ENCODE peak calls at places on chromosome 13, in five cellular contexts. One of them, this sample, is unnamed.

GRCh38 chr13:46961719-46962118 is 64.9 kb upstream of the HTR2A start:
- DNase-seq in heart right ventricle: no peak
- DNase-seq in fibroblast of lung: peak
- DNase-seq in heart left ventricle: no peak
- DNase-seq in epithelial cell of esophagus: peak
- DNase-seq in this sample: peak

GRCh38 chr13:49443327-49443688 is 556 bp downstream of the CAB39L start:
- DNase-seq in heart right ventricle: no peak
- DNase-seq in fibroblast of lung: peak
- DNase-seq in heart left ventricle: no peak
- DNase-seq in epithelial cell of esophagus: peak
- DNase-seq in this sample: no peak

GRCh38 chr13:43309301-43309700 is 285.9 kb downstream of the DNAJC15 start:
- DNase-seq in heart right ventricle: no peak
- DNase-seq in fibroblast of lung: no peak
- DNase-seq in heart left ventricle: no peak
- DNase-seq in epithelial cell of esophagus: no peak
- DNase-seq in this sample: no peak

GRCh38 chr13:24654741-24655140 is 25.5 kb upstream of the ATP12A start:
- DNase-seq in heart right ventricle: no peak
- DNase-seq in fibroblast of lung: peak
- DNase-seq in heart left ventricle: no peak
- DNase-seq in epithelial cell of esophagus: no peak
- DNase-seq in this sample: no peak

GRCh38 chr13:75372517-75372916 is 109.5 kb downstream of the TBC1D4 start:
- DNase-seq in heart right ventricle: peak
- DNase-seq in fibroblast of lung: peak
- DNase-seq in heart left ventricle: no peak
- DNase-seq in epithelial cell of esophagus: peak
- DNase-seq in this sample: peak

GRCh38 chr13:60267498-60268202 is 103.9 kb upstream of the DIAPH3 start:
- DNase-seq in heart right ventricle: no peak
- DNase-seq in fibroblast of lung: no peak
- DNase-seq in heart left ventricle: no peak
- DNase-seq in epithelial cell of esophagus: peak
- DNase-seq in this sample: no peak

GRCh38 chr13:82938644-82939043 is 943.6 kb downstream of the SLITRK1 start:
- DNase-seq in heart right ventricle: no peak
- DNase-seq in fibroblast of lung: no peak
- DNase-seq in heart left ventricle: no peak
- DNase-seq in epithelial cell of esophagus: no peak
- DNase-seq in this sample: no peak

GRCh38 chr13:76245216-76245615 is 609.1 kb downstream of the LMO7 start:
- DNase-seq in heart right ventricle: no peak
- DNase-seq in fibroblast of lung: no peak
- DNase-seq in heart left ventricle: no peak
- DNase-seq in epithelial cell of esophagus: no peak
- DNase-seq in this sample: no peak

GRCh38 chr13:92137519-92137918 is 739.1 kb downstream of the GPC5 start:
- DNase-seq in heart right ventricle: no peak
- DNase-seq in fibroblast of lung: peak
- DNase-seq in heart left ventricle: no peak
- DNase-seq in epithelial cell of esophagus: no peak
- DNase-seq in this sample: no peak

GRCh38 chr13:102191951-102192461 is 209.8 kb downstream of the FGF14 start:
- DNase-seq in heart right ventricle: no peak
- DNase-seq in fibroblast of lung: peak
- DNase-seq in heart left ventricle: no peak
- DNase-seq in epithelial cell of esophagus: peak
- DNase-seq in this sample: peak

GRCh38 chr13:41942462-41943094 is 18.3 kb downstream of the VWA8 start:
- DNase-seq in heart right ventricle: no peak
- DNase-seq in fibroblast of lung: peak
- DNase-seq in heart left ventricle: no peak
- DNase-seq in epithelial cell of esophagus: peak
- DNase-seq in this sample: peak
- TF ChIP-seq CTCF in heart right ventricle: peak
- TF ChIP-seq CTCF in fibroblast of lung: peak
- TF ChIP-seq CTCF in heart left ventricle: peak
- TF ChIP-seq CTCF in epithelial cell of esophagus: peak
- TF ChIP-seq CTCF in this sample: peak

DNA sequence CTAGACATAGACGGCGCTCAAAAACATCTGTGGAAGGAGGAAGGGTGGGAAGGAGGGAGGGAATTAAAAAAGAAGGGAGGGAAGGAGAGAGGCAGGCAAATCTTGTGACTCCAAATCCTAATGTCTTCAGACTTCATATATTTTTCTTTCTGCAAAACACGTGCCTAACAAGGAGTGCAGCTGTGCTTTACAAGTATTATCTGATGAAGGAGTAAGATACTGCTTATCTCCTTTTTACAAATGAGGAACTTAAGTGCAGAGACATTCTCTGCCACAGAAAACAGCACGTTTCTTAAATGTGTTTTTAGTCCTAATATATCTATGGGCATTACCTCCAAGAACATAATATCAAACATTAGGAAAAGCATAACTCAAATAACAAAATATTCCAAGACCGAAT is 6.5 kb downstream of the FLT3 start:
- DNase-seq in heart right ventricle: no peak
- DNase-seq in fibroblast of lung: no peak
- DNase-seq in heart left ventricle: no peak
- DNase-seq in epithelial cell of esophagus: no peak
- DNase-seq in this sample: no peak
- H3K4me3 ChIP-seq in heart right ventricle: no peak
- H3K4me3 ChIP-seq in fibroblast of lung: no peak
- H3K4me3 ChIP-seq in heart left ventricle: no peak
- H3K4me3 ChIP-seq in epithelial cell of esophagus: no peak
- H3K4me3 ChIP-seq in this sample: no peak

GRCh38 chr13:109586509-109587346 is 199.7 kb downstream of the IRS2 start:
- DNase-seq in heart right ventricle: no peak
- DNase-seq in fibroblast of lung: no peak
- DNase-seq in heart left ventricle: no peak
- DNase-seq in epithelial cell of esophagus: no peak
- DNase-seq in this sample: no peak
- TF ChIP-seq CTCF in heart right ventricle: no peak
- TF ChIP-seq CTCF in fibroblast of lung: no peak
- TF ChIP-seq CTCF in heart left ventricle: no peak
- TF ChIP-seq CTCF in epithelial cell of esophagus: no peak
- TF ChIP-seq CTCF in this sample: no peak

GRCh38 chr13:106102776-106103175 is 432.7 kb downstream of the EFNB2 start:
- DNase-seq in heart right ventricle: no peak
- DNase-seq in fibroblast of lung: no peak
- DNase-seq in heart left ventricle: no peak
- DNase-seq in epithelial cell of esophagus: no peak
- DNase-seq in this sample: no peak

GRCh38 chr13:106099765-106100164 is 435.7 kb downstream of the EFNB2 start:
- DNase-seq in heart right ventricle: no peak
- DNase-seq in fibroblast of lung: no peak
- DNase-seq in heart left ventricle: no peak
- DNase-seq in epithelial cell of esophagus: no peak
- DNase-seq in this sample: no peak

GRCh38 chr13:106098778-106099177 is 436.7 kb downstream of the EFNB2 start:
- DNase-seq in heart right ventricle: no peak
- DNase-seq in fibroblast of lung: no peak
- DNase-seq in heart left ventricle: no peak
- DNase-seq in epithelial cell of esophagus: no peak
- DNase-seq in this sample: no peak

GRCh38 chr13:106101201-106101600 is 434.3 kb downstream of the EFNB2 start:
- DNase-seq in heart right ventricle: no peak
- DNase-seq in fibroblast of lung: no peak
- DNase-seq in heart left ventricle: no peak
- DNase-seq in epithelial cell of esophagus: no peak
- DNase-seq in this sample: no peak

DNA sequence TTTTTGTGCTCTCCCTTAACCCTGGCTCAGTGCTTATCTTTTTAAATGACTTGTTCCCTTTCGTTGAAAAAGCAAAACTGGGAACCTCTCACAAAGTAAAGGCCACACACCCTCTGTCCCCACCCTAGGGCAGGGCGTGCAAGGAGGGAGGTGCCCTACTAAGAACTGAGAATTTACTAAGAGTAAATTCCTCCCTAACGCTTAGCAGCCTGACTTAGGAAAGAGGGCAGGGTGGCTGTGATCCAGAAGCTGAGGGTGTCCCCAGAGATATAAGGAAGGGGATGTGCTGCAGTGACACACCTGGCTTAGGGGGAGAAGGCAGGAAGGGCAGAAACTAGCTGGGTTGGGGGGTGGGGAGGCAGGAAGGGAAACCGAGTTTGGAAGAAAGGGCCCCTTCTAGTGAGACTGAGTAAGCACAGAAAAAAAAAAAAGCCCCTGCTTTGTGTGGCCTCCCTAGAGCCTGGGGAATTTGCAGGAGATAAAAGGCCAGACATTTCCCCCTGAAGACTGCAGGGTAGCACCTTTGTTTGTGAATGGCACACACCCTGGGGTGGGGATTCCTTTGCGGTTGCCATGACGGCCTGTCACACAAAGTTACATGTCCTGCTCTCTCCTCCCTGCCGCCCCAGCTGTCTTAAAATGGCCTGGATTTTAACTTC is 435.1 kb downstream of the EFNB2 start:
- DNase-seq in heart right ventricle: peak
- DNase-seq in fibroblast of lung: no peak
- DNase-seq in heart left ventricle: peak
- DNase-seq in epithelial cell of esophagus: peak
- DNase-seq in this sample: no peak
- H3K4me3 ChIP-seq in heart right ventricle: no peak
- H3K4me3 ChIP-seq in fibroblast of lung: no peak
- H3K4me3 ChIP-seq in heart left ventricle: no peak
- H3K4me3 ChIP-seq in epithelial cell of esophagus: no peak
- H3K4me3 ChIP-seq in this sample: no peak

GRCh38 chr13:27449936-27450828 is at the start of gene MTIF3:
- DNase-seq in heart right ventricle: peak
- DNase-seq in fibroblast of lung: peak
- DNase-seq in heart left ventricle: peak
- DNase-seq in epithelial cell of esophagus: peak
- DNase-seq in this sample: peak

GRCh38 chr13:27449081-27449603 is 1.2 kb downstream of the MTIF3 start:
- DNase-seq in heart right ventricle: no peak
- DNase-seq in fibroblast of lung: no peak
- DNase-seq in heart left ventricle: no peak
- DNase-seq in epithelial cell of esophagus: no peak
- DNase-seq in this sample: no peak

GRCh38 chr13:27450921-27451461 is 627 bp upstream of the MTIF3 start:
- DNase-seq in heart right ventricle: peak
- DNase-seq in fibroblast of lung: peak
- DNase-seq in heart left ventricle: peak
- DNase-seq in epithelial cell of esophagus: peak
- DNase-seq in this sample: peak

GRCh38 chr13:27448308-27448707 is 2.1 kb downstream of the MTIF3 start:
- DNase-seq in heart right ventricle: no peak
- DNase-seq in fibroblast of lung: no peak
- DNase-seq in heart left ventricle: no peak
- DNase-seq in epithelial cell of esophagus: no peak
- DNase-seq in this sample: no peak

GRCh38 chr13:27446986-27447583 is 3.3 kb downstream of the MTIF3 start:
- DNase-seq in heart right ventricle: no peak
- DNase-seq in fibroblast of lung: no peak
- DNase-seq in heart left ventricle: no peak
- DNase-seq in epithelial cell of esophagus: no peak
- DNase-seq in this sample: no peak
- TF ChIP-seq CTCF in heart right ventricle: no peak
- TF ChIP-seq CTCF in fibroblast of lung: no peak
- TF ChIP-seq CTCF in heart left ventricle: no peak
- TF ChIP-seq CTCF in epithelial cell of esophagus: no peak
- TF ChIP-seq CTCF in this sample: no peak

GRCh38 chr13:113151745-113152707 is 6.4 kb upstream of the PROZ start:
- DNase-seq in heart right ventricle: no peak
- DNase-seq in fibroblast of lung: peak
- DNase-seq in heart left ventricle: peak
- DNase-seq in epithelial cell of esophagus: no peak
- DNase-seq in this sample: peak
- H3K4me3 ChIP-seq in heart right ventricle: no peak
- H3K4me3 ChIP-seq in fibroblast of lung: no peak
- H3K4me3 ChIP-seq in heart left ventricle: peak
- H3K4me3 ChIP-seq in epithelial cell of esophagus: no peak
- H3K4me3 ChIP-seq in this sample: no peak

GRCh38 chr13:104534847-104535246 is 1468.6 kb upstream of the SLC10A2 start:
- DNase-seq in heart right ventricle: no peak
- DNase-seq in fibroblast of lung: no peak
- DNase-seq in heart left ventricle: no peak
- DNase-seq in epithelial cell of esophagus: no peak
- DNase-seq in this sample: no peak
- TF ChIP-seq CTCF in heart right ventricle: no peak
- TF ChIP-seq CTCF in fibroblast of lung: no peak
- TF ChIP-seq CTCF in heart left ventricle: no peak
- TF ChIP-seq CTCF in epithelial cell of esophagus: peak
- TF ChIP-seq CTCF in this sample: peak